ENCODE peak calls at places on chromosomes 13 and 19, in nine cellular contexts. One of them, this sample, is unnamed.

GRCh38 chr19:1026189-1027019 is at the start of gene CNN2:
- DNase-seq in cardiac muscle cell: peak
- DNase-seq in colonic mucosa: peak
- DNase-seq in left lung: peak
- DNase-seq in MG63: peak
- DNase-seq in Panc1: no peak
- DNase-seq in CD4-positive, alpha-beta memory T cell: peak
- DNase-seq in lower lobe of right lung: peak
- DNase-seq in fibroblast of lung: peak
- DNase-seq in this sample: no peak

GRCh38 chr13:50990540-50991506 is 81.2 kb downstream of the RNASEH2B start:
- DNase-seq in cardiac muscle cell: peak
- DNase-seq in colonic mucosa: no peak
- DNase-seq in left lung: no peak
- DNase-seq in MG63: no peak
- DNase-seq in Panc1: no peak
- DNase-seq in CD4-positive, alpha-beta memory T cell: no peak
- DNase-seq in lower lobe of right lung: no peak
- DNase-seq in fibroblast of lung: peak
- DNase-seq in this sample: peak

GRCh38 chr13:48975101-48975925 is at the start of gene FNDC3A:
- DNase-seq in cardiac muscle cell: peak
- DNase-seq in colonic mucosa: peak
- DNase-seq in left lung: no peak
- DNase-seq in MG63: peak
- DNase-seq in Panc1: no peak
- DNase-seq in CD4-positive, alpha-beta memory T cell: peak
- DNase-seq in lower lobe of right lung: peak
- DNase-seq in fibroblast of lung: peak
- DNase-seq in this sample: peak

GRCh38 chr13:22736084-22736767 is 444.6 kb upstream of the SGCG start:
- DNase-seq in cardiac muscle cell: no peak
- DNase-seq in colonic mucosa: no peak
- DNase-seq in left lung: no peak
- DNase-seq in MG63: no peak
- DNase-seq in Panc1: no peak
- DNase-seq in CD4-positive, alpha-beta memory T cell: no peak
- DNase-seq in lower lobe of right lung: no peak
- DNase-seq in fibroblast of lung: no peak
- DNase-seq in this sample: no peak

GRCh38 chr13:51843529-51843928 is 1.4 kb downstream of the TMEM272 start:
- DNase-seq in cardiac muscle cell: no peak
- DNase-seq in colonic mucosa: no peak
- DNase-seq in left lung: no peak
- DNase-seq in MG63: no peak
- DNase-seq in Panc1: no peak
- DNase-seq in CD4-positive, alpha-beta memory T cell: no peak
- DNase-seq in lower lobe of right lung: no peak
- DNase-seq in fibroblast of lung: no peak
- DNase-seq in this sample: no peak

GRCh38 chr13:93925976-93926375 is 553.5 kb downstream of the DCT start:
- DNase-seq in cardiac muscle cell: no peak
- DNase-seq in colonic mucosa: no peak
- DNase-seq in left lung: no peak
- DNase-seq in MG63: no peak
- DNase-seq in Panc1: no peak
- DNase-seq in CD4-positive, alpha-beta memory T cell: no peak
- DNase-seq in lower lobe of right lung: no peak
- DNase-seq in fibroblast of lung: no peak
- DNase-seq in this sample: no peak

GRCh38 chr13:79724348-79725103 is 243.6 kb downstream of the NDFIP2 start:
- DNase-seq in cardiac muscle cell: peak
- DNase-seq in colonic mucosa: peak
- DNase-seq in left lung: no peak
- DNase-seq in MG63: no peak
- DNase-seq in Panc1: no peak
- DNase-seq in CD4-positive, alpha-beta memory T cell: no peak
- DNase-seq in lower lobe of right lung: no peak
- DNase-seq in fibroblast of lung: no peak
- DNase-seq in this sample: no peak

GRCh38 chr19:10289836-10290438 is at the start of gene ICAM5:
- DNase-seq in cardiac muscle cell: peak
- DNase-seq in colonic mucosa: no peak
- DNase-seq in left lung: peak
- DNase-seq in MG63: no peak
- DNase-seq in Panc1: no peak
- DNase-seq in CD4-positive, alpha-beta memory T cell: peak
- DNase-seq in lower lobe of right lung: no peak
- DNase-seq in fibroblast of lung: no peak
- DNase-seq in this sample: no peak

GRCh38 chr19:21574607-21575006 is 69.2 kb downstream of the ZNF429 start:
- DNase-seq in cardiac muscle cell: no peak
- DNase-seq in colonic mucosa: no peak
- DNase-seq in left lung: no peak
- DNase-seq in MG63: no peak
- DNase-seq in Panc1: no peak
- DNase-seq in CD4-positive, alpha-beta memory T cell: no peak
- DNase-seq in lower lobe of right lung: no peak
- DNase-seq in fibroblast of lung: no peak
- DNase-seq in this sample: no peak

GRCh38 chr19:15249560-15249874 is 17.3 kb upstream of the EPHX3 start:
- DNase-seq in cardiac muscle cell: no peak
- DNase-seq in colonic mucosa: no peak
- DNase-seq in left lung: no peak
- DNase-seq in MG63: no peak
- DNase-seq in Panc1: no peak
- DNase-seq in CD4-positive, alpha-beta memory T cell: no peak
- DNase-seq in lower lobe of right lung: no peak
- DNase-seq in fibroblast of lung: no peak
- DNase-seq in this sample: no peak
- H3K4me3 ChIP-seq in cardiac muscle cell: no peak
- H3K4me3 ChIP-seq in colonic mucosa: no peak
- H3K4me3 ChIP-seq in left lung: no peak
- H3K4me3 ChIP-seq in MG63: no peak
- H3K4me3 ChIP-seq in Panc1: no peak
- H3K4me3 ChIP-seq in CD4-positive, alpha-beta memory T cell: no peak
- H3K4me3 ChIP-seq in lower lobe of right lung: no peak
- H3K4me3 ChIP-seq in fibroblast of lung: no peak
- H3K4me3 ChIP-seq in this sample: no peak

DNA sequence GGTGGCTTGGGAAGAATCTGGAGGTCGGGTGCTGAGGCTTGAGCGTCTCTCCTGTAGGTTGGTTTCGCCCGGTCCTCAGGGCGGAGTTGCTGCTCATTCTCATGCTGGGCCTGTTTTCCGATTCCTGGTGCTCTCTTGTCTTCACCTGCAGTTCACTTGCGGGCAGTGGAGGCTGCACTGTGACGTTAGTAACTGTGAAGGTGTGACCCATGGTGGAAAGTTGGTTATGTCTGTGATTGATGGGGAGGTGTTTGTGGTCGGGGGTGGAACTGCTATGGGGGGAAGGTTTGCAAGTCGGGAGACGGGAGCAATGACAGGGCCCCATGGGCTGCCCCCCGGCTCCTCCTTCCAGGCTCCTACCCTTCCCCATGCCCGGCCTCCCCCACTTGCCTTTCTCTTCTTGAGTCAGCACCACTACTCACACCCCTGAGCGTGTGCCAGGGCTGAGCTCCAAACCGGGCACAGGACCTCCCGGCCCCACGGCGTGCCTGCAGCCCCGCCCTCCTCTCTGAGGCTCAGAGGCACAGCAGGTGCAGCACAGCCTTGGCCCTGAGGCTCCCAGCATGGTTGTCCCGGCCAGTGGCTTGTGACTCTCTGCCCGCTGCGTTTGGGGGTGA is 79.1 kb downstream of the ATP11A start:
- DNase-seq in cardiac muscle cell: no peak
- DNase-seq in colonic mucosa: no peak
- DNase-seq in left lung: peak
- DNase-seq in MG63: peak
- DNase-seq in Panc1: no peak
- DNase-seq in CD4-positive, alpha-beta memory T cell: peak
- DNase-seq in lower lobe of right lung: peak
- DNase-seq in fibroblast of lung: no peak
- DNase-seq in this sample: no peak
- H3K4me3 ChIP-seq in cardiac muscle cell: no peak
- H3K4me3 ChIP-seq in colonic mucosa: no peak
- H3K4me3 ChIP-seq in left lung: no peak
- H3K4me3 ChIP-seq in MG63: no peak
- H3K4me3 ChIP-seq in Panc1: no peak
- H3K4me3 ChIP-seq in CD4-positive, alpha-beta memory T cell: no peak
- H3K4me3 ChIP-seq in lower lobe of right lung: no peak
- H3K4me3 ChIP-seq in fibroblast of lung: no peak
- H3K4me3 ChIP-seq in this sample: no peak

DNA sequence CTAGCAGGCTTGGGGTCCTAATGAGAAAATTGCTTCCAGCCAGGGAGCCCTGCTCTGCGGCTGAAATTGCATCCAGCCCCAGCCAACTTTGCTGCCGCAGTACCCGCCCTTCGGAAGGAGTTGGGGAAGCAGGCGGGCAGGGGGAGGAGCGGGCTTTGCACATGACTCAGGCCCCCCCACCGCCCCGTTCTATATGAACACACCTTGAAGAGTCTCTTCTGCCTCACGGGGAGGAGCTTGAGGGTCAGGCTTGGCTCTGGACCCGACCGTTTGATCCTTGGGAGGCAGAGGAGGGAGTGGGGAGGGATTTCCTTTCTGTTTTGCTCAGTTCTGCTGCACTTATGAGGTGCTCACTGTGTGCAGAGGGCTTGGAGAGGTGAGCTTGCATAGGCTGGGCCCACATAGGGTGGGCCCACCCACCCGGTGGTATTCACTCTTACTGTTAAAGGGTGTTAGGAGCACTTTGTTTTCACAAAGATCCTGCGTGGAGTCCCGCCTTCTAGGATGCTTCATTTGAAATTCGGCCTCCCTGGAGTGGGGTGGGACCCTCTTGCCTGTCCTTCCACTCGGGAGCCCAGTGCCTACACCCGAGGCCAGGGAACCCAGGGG is 46.5 kb downstream of the LYL1 start:
- DNase-seq in cardiac muscle cell: no peak
- DNase-seq in colonic mucosa: no peak
- DNase-seq in left lung: peak
- DNase-seq in MG63: peak
- DNase-seq in Panc1: no peak
- DNase-seq in CD4-positive, alpha-beta memory T cell: no peak
- DNase-seq in lower lobe of right lung: peak
- DNase-seq in fibroblast of lung: peak
- DNase-seq in this sample: peak
- H3K4me3 ChIP-seq in cardiac muscle cell: no peak
- H3K4me3 ChIP-seq in colonic mucosa: no peak
- H3K4me3 ChIP-seq in left lung: no peak
- H3K4me3 ChIP-seq in MG63: peak
- H3K4me3 ChIP-seq in Panc1: peak
- H3K4me3 ChIP-seq in CD4-positive, alpha-beta memory T cell: no peak
- H3K4me3 ChIP-seq in lower lobe of right lung: peak
- H3K4me3 ChIP-seq in fibroblast of lung: no peak
- H3K4me3 ChIP-seq in this sample: peak

GRCh38 chr13:76014618-76015315 is 378.6 kb downstream of the LMO7 start:
- DNase-seq in cardiac muscle cell: peak
- DNase-seq in colonic mucosa: no peak
- DNase-seq in left lung: no peak
- DNase-seq in MG63: no peak
- DNase-seq in Panc1: no peak
- DNase-seq in CD4-positive, alpha-beta memory T cell: no peak
- DNase-seq in lower lobe of right lung: no peak
- DNase-seq in fibroblast of lung: peak
- DNase-seq in this sample: no peak
- H3K4me3 ChIP-seq in cardiac muscle cell: no peak
- H3K4me3 ChIP-seq in colonic mucosa: no peak
- H3K4me3 ChIP-seq in left lung: no peak
- H3K4me3 ChIP-seq in MG63: no peak
- H3K4me3 ChIP-seq in Panc1: no peak
- H3K4me3 ChIP-seq in CD4-positive, alpha-beta memory T cell: no peak
- H3K4me3 ChIP-seq in lower lobe of right lung: no peak
- H3K4me3 ChIP-seq in fibroblast of lung: no peak
- H3K4me3 ChIP-seq in this sample: no peak

GRCh38 chr19:50377051-50377441 is 789 bp downstream of the NR1H2 start:
- DNase-seq in cardiac muscle cell: peak
- DNase-seq in colonic mucosa: peak
- DNase-seq in left lung: no peak
- DNase-seq in MG63: no peak
- DNase-seq in Panc1: no peak
- DNase-seq in CD4-positive, alpha-beta memory T cell: peak
- DNase-seq in lower lobe of right lung: no peak
- DNase-seq in fibroblast of lung: no peak
- DNase-seq in this sample: no peak
- H3K4me3 ChIP-seq in cardiac muscle cell: no peak
- H3K4me3 ChIP-seq in colonic mucosa: no peak
- H3K4me3 ChIP-seq in left lung: no peak
- H3K4me3 ChIP-seq in MG63: peak
- H3K4me3 ChIP-seq in Panc1: peak
- H3K4me3 ChIP-seq in CD4-positive, alpha-beta memory T cell: no peak
- H3K4me3 ChIP-seq in lower lobe of right lung: no peak
- H3K4me3 ChIP-seq in fibroblast of lung: peak
- H3K4me3 ChIP-seq in this sample: peak

This sample was measured in astrocyte of the cerebellum.